ENCODE peak calls at places on chromosomes 6 and 20, in nine cellular contexts. O is OCI-LY7, T is hepatocyte, I is astrocyte, L is A549, P is PC-3, K is mammary epithelial cell, N is IMR-90, S is endothelial cell of umbilical vein. U is an unnamed sample.

GRCh38 chr20:25571240-25571639 is 14.1 kb downstream of the NINL start:
- DNase-seq in K (no peak), N (no peak), P (no peak), O (no peak), I (no peak), S (peak; percentile 61), L (no peak), T (no peak), U (no peak)

GRCh38 chr6:37083243-37084138 is 78.0 kb downstream of the FGD2 start:
- DNase-seq in O (no peak), T (peak; percentile 81), L (no peak), K (peak; percentile 76), P (no peak), I (peak; percentile 48), S (peak; percentile 16), N (peak; percentile 69), U (peak; percentile 95)

GRCh38 chr6:30615958-30616810 is 859 bp downstream of the PPP1R10 start:
- DNase-seq in N (no peak), K (no peak), O (peak; percentile 66), T (peak; percentile 37), I (no peak), L (peak; percentile 60), S (peak; percentile 43), P (no peak), U (peak; percentile 25)

GRCh38 chr20:50504231-50504823 is 5.9 kb upstream of the PTPN1 start:
- DNase-seq in O (peak; percentile 41), T (no peak), L (no peak), P (no peak), S (peak; percentile 61), N (no peak), I (no peak), K (no peak), U (peak; percentile 57)

GRCh38 chr6:83708546-83708969 is 343 bp downstream of the SNAP91 start:
- DNase-seq in L (no peak), T (peak; percentile 21), P (no peak), K (no peak), I (peak; percentile 6), O (no peak), S (peak; percentile 29), N (no peak), U (peak; percentile 1)

GRCh38 chr20:25750765-25751696 is 54.4 kb upstream of the ZNF337 start:
- DNase-seq in N (peak; percentile 28), K (peak; percentile 63), T (no peak), O (peak; percentile 33), I (no peak), P (peak; percentile 61), L (peak; percentile 77), S (peak; percentile 23), U (peak; percentile 51)

GRCh38 chr6:134657751-134658522 is 292.0 kb downstream of the ALDH8A1 start:
- DNase-seq in P (peak; percentile 56), L (no peak), T (no peak), K (peak; percentile 52), N (peak; percentile 15), I (peak; percentile 36), O (no peak), S (peak; percentile 10), U (peak; percentile 50)

GRCh38 chr20:584375-585301 is 25.5 kb downstream of the TCF15 start:
- DNase-seq in I (no peak), S (no peak), P (peak; percentile 27), N (no peak), O (peak; percentile 40), L (peak; percentile 43), T (no peak), K (peak; percentile 26), U (no peak)

GRCh38 chr6:139600919-139601470 is 226.5 kb upstream of the CITED2 start:
- DNase-seq in T (no peak), K (no peak), N (no peak), S (no peak), P (no peak), O (no peak), L (no peak), I (no peak), U (no peak)

GRCh38 chr20:60586417-60587105 is 628.3 kb downstream of the CDH26 start:
- DNase-seq in T (no peak), K (no peak), O (no peak), L (no peak), P (no peak), N (no peak), S (no peak), I (no peak), U (no peak)

GRCh38 chr6:134092449-134092848 is 40.0 kb upstream of the SLC2A12 start:
- DNase-seq in L (no peak), P (no peak), T (no peak), K (no peak), O (no peak), N (no peak), I (no peak), S (no peak), U (no peak)

GRCh38 chr6:137850137-137850714 is 16.8 kb upstream of the TNFAIP3 start:
- DNase-seq in T (no peak), K (no peak), L (no peak), I (no peak), P (no peak), O (no peak), S (no peak), N (no peak), U (no peak)

GRCh38 chr20:22248052-22248667 is 336.2 kb downstream of the FOXA2 start:
- DNase-seq in T (peak; percentile 36), K (no peak), S (peak; percentile 2), P (peak; percentile 43), O (peak; percentile 16), N (no peak), L (peak; percentile 26), I (no peak), U (no peak)

GRCh38 chr6:169950558-169950957 is 199.1 kb downstream of the ERMARD start:
- DNase-seq in T (no peak), K (peak; percentile 7), O (peak; percentile 57), P (peak; percentile 38), N (no peak), S (no peak), L (peak; percentile 22), I (no peak), U (peak; percentile 6)
- TF ChIP-seq CTCF in T (no peak), K (peak; percentile 58), O (peak; percentile 70), P (peak; percentile 51), N (no peak), S (no peak), L (no peak), I (no peak), U (no peak)

GRCh38 chr6:13762648-13763441 is 51.2 kb upstream of the RANBP9 start:
- DNase-seq in P (no peak), I (peak; percentile 94), L (no peak), O (peak; percentile 29), N (peak; percentile 90), S (no peak), T (peak; percentile 57), K (peak; percentile 93), U (peak; percentile 94)
- H3K4me3 ChIP-seq in P (no peak overlapping the region), I (no peak overlapping the region), L (no peak overlapping the region), O (peak overlapping the region; percentile 15), N (no peak overlapping the region), S (no peak overlapping the region), T (no peak overlapping the region), K (peak overlapping the region; percentile 14), U (no peak overlapping the region)

GRCh38 chr20:57910716-57911115 is 200.9 kb upstream of the PMEPA1 start:
- DNase-seq in L (no peak), I (no peak), N (no peak), P (no peak), O (no peak), T (no peak), K (no peak), S (no peak), U (no peak)

GRCh38 chr20:57908226-57908625 is 198.4 kb upstream of the PMEPA1 start:
- DNase-seq in P (no peak), L (no peak), N (no peak), I (no peak), S (no peak), K (no peak), T (no peak), O (no peak), U (no peak)

GRCh38 chr20:57911512-57912226 is 201.9 kb upstream of the PMEPA1 start:
- DNase-seq in L (no peak), O (no peak), K (no peak), N (no peak), S (no peak), I (no peak), T (no peak), P (peak; percentile 37), U (no peak)

GRCh38 chr20:57908691-57909090 is 198.9 kb upstream of the PMEPA1 start:
- DNase-seq in I (no peak), N (no peak), K (no peak), P (no peak), O (no peak), T (no peak), S (no peak), L (no peak), U (no peak)

GRCh38 chr20:57909763-57910331 is 200.0 kb upstream of the PMEPA1 start:
- DNase-seq in K (no peak), O (no peak), L (no peak), S (no peak), N (no peak), T (no peak), I (no peak), P (no peak), U (no peak)
- H3K4me2 ChIP-seq in K (no peak overlapping the region), O (no peak overlapping the region), L (no peak overlapping the region), S (no peak overlapping the region), N (no peak overlapping the region), T (no peak overlapping the region), I (no peak overlapping the region), P (no peak overlapping the region), U (no peak overlapping the region)

DNA sequence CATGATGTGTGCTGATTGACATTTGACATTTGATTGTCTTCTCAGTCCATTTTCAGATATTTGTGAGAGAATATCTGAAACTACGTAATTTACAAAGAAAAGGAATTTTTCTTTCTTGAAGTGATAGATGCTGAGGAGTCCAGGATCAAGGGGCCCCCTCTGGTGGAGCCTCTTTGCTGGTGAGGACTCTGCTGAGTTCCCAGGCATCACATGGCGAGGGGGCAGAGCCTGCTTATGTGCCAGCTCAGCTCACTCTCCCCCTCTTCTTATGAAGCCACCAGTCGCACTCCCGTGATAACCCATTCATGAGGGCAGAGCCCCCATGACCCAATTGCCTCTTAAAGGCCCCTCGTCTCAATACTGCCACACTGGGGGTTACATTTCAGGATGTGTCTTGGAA is 91.3 kb downstream of the RPP40 start:
- DNase-seq in L (no peak), S (no peak), N (no peak), O (no peak), I (no peak), K (no peak), P (no peak), T (no peak), U (no peak)
- TF ChIP-seq CTCF in L (no peak), S (no peak), N (no peak), O (no peak), I (no peak), K (no peak), P (no peak), T (no peak), U (no peak)

GRCh38 chr20:46646659-46647380 is 4.4 kb downstream of the SLC13A3 start:
- DNase-seq in I (peak; percentile 6), K (no peak), S (no peak), N (peak; percentile 37), L (no peak), T (no peak), P (no peak), O (no peak), U (no peak)
- H3K4me3 ChIP-seq in I (no peak overlapping the region), K (no peak overlapping the region), S (no peak overlapping the region), N (no peak overlapping the region), L (no peak overlapping the region), T (no peak overlapping the region), P (no peak overlapping the region), O (no peak overlapping the region), U (no peak overlapping the region)

U was measured in fibroblast of lung.